ENCODE peak calls at places on chromosomes 4 and X, in four cellular contexts. X is germinal center, W is GM04503, H is nephron progenitor cell. D is an unnamed sample.

GRCh38 chr4:150579591-150580234 is 2.2 kb upstream of the MAB21L2 start:
- DNase-seq in H (peak), W (no peak), X (no peak), D (peak)

GRCh38 chr4:95572304-95572991 is 23.7 kb upstream of the UNC5C start:
- DNase-seq in X (no peak), W (no peak), H (peak), D (peak)

GRCh38 chrX:53440631-53441517 is 6.7 kb upstream of the HSD17B10 start:
- DNase-seq in X (no peak), H (peak), W (no peak), D (peak)

GRCh38 chr4:153142700-153143438 is 61.4 kb upstream of the TRIM2 start:
- DNase-seq in X (peak), H (peak), W (no peak), D (peak)

GRCh38 chrX:68060506-68061205 is 372.6 kb downstream of the OPHN1 start:
- DNase-seq in H (no peak), W (no peak), X (no peak), D (peak)

GRCh38 chr4:109051054-109051453 is 251.4 kb downstream of the COL25A1 start:
- DNase-seq in X (no peak), W (no peak), H (no peak), D (no peak)

GRCh38 chr4:73776363-73776762 is 36.0 kb downstream of the CXCL8 start:
- DNase-seq in W (peak), X (no peak), H (no peak), D (peak)

GRCh38 chr4:10982305-10982704 is 297.7 kb upstream of the CLNK start:
- DNase-seq in X (no peak), H (no peak), W (no peak), D (no peak)

GRCh38 chrX:320126-320783 is 1.7 kb upstream of the GTPBP6 start:
- DNase-seq in H (no peak), W (no peak), X (no peak), D (no peak)

GRCh38 chr4:25654971-25655963 is at the start of gene SLC34A2:
- DNase-seq in W (no peak), H (peak), X (peak), D (no peak)

GRCh38 chr4:78137538-78137937 is 80.4 kb downstream of the FRAS1 start:
- DNase-seq in H (no peak), W (no peak), X (no peak), D (no peak)

GRCh38 chr4:48074657-48075056 is 58.1 kb downstream of the NIPAL1 start:
- DNase-seq in H (no peak), X (no peak), W (no peak), D (no peak)

GRCh38 chrX:96480081-96480480 is 204.6 kb upstream of the DIAPH2 start:
- DNase-seq in X (no peak), W (no peak), H (no peak), D (peak)

GRCh38 chrX:22699591-22700091 is 300.1 kb upstream of the DDX53 start:
- DNase-seq in X (no peak), W (no peak), H (no peak), D (peak)

GRCh38 chr4:152374606-152375285 is 161.1 kb downstream of the FBXW7 start:
- DNase-seq in X (no peak), H (no peak), W (no peak), D (no peak)

GRCh38 chrX:65745992-65746391 is 78.5 kb downstream of the MSN start:
- DNase-seq in W (no peak), X (no peak), H (no peak), D (no peak)

GRCh38 chr4:86924805-86925204 is 10.0 kb upstream of the AFF1 start:
- DNase-seq in H (no peak), W (no peak), X (no peak), D (peak)

GRCh38 chrX:30309139-30309571 is at the start of gene NR0B1:
- DNase-seq in W (no peak), X (no peak), H (peak), D (no peak)

GRCh38 chr4:78954048-78954666 is 14.9 kb upstream of the PAQR3 start:
- DNase-seq in H (peak), X (no peak), W (no peak), D (peak)

GRCh38 chr4:17962171-17962570 is 59.4 kb downstream of the LCORL start:
- DNase-seq in H (no peak), X (no peak), W (no peak), D (peak)

GRCh38 chrX:39869846-39870601 is 227.7 kb downstream of the BCOR start:
- DNase-seq in W (no peak), X (no peak), H (no peak), D (peak)

GRCh38 chrX:77014655-77015377 is 432.4 kb upstream of the FGF16 start:
- DNase-seq in X (no peak), H (peak), W (no peak), D (peak)

GRCh38 chr4:37865450-37865849 is 25.4 kb upstream of the TBC1D1 start:
- DNase-seq in W (no peak), X (no peak), H (no peak), D (no peak)

GRCh38 chr4:81470456-81471327 is 1.0 kb downstream of the RASGEF1B start:
- DNase-seq in W (no peak), X (peak), H (peak), D (no peak)

GRCh38 chrX:98380106-98380505 is 1496.4 kb downstream of the RPA4 start:
- DNase-seq in X (no peak), H (peak), W (no peak), D (no peak)